ENCODE peak calls at places on chromosomes 1 and 21, in eight cellular contexts. One of them, this sample, is unnamed.

GRCh38 chr1:63980706-63981407 is 207.0 kb downstream of the ROR1 start:
- DNase-seq in fibroblast of lung: no peak
- DNase-seq in GM23338: no peak
- DNase-seq in brain microvascular endothelial cell: no peak
- DNase-seq in AG04450: no peak
- DNase-seq in CD8-positive, alpha-beta T cell: no peak
- DNase-seq in fibroblast of the aortic adventitia: no peak
- DNase-seq in tibial artery: no peak
- DNase-seq in this sample: no peak

GRCh38 chr1:220363196-220363831 is 91.1 kb upstream of the RAB3GAP2 start:
- DNase-seq in fibroblast of lung: peak
- DNase-seq in GM23338: no peak
- DNase-seq in brain microvascular endothelial cell: no peak
- DNase-seq in AG04450: no peak
- DNase-seq in CD8-positive, alpha-beta T cell: no peak
- DNase-seq in fibroblast of the aortic adventitia: no peak
- DNase-seq in tibial artery: no peak
- DNase-seq in this sample: no peak

GRCh38 chr1:236526079-236526478 is 2.3 kb downstream of the LGALS8 start:
- DNase-seq in fibroblast of lung: no peak
- DNase-seq in GM23338: no peak
- DNase-seq in brain microvascular endothelial cell: no peak
- DNase-seq in AG04450: no peak
- DNase-seq in CD8-positive, alpha-beta T cell: no peak
- DNase-seq in fibroblast of the aortic adventitia: no peak
- DNase-seq in tibial artery: no peak
- DNase-seq in this sample: no peak

GRCh38 chr1:24086466-24086865 is 25.5 kb downstream of the MYOM3 start:
- DNase-seq in fibroblast of lung: no peak
- DNase-seq in GM23338: no peak
- DNase-seq in brain microvascular endothelial cell: no peak
- DNase-seq in AG04450: no peak
- DNase-seq in CD8-positive, alpha-beta T cell: no peak
- DNase-seq in fibroblast of the aortic adventitia: no peak
- DNase-seq in tibial artery: no peak
- DNase-seq in this sample: no peak

GRCh38 chr1:36776949-36777348 is 257.4 kb downstream of the GRIK3 start:
- DNase-seq in fibroblast of lung: no peak
- DNase-seq in GM23338: no peak
- DNase-seq in brain microvascular endothelial cell: no peak
- DNase-seq in AG04450: no peak
- DNase-seq in CD8-positive, alpha-beta T cell: no peak
- DNase-seq in fibroblast of the aortic adventitia: no peak
- DNase-seq in tibial artery: no peak
- DNase-seq in this sample: no peak

GRCh38 chr1:39657923-39658485 is 13.9 kb downstream of the NT5C1A start:
- DNase-seq in fibroblast of lung: peak
- DNase-seq in GM23338: peak
- DNase-seq in brain microvascular endothelial cell: peak
- DNase-seq in AG04450: peak
- DNase-seq in CD8-positive, alpha-beta T cell: peak
- DNase-seq in fibroblast of the aortic adventitia: peak
- DNase-seq in tibial artery: peak
- DNase-seq in this sample: no peak

GRCh38 chr1:165369255-165369848 is 12.8 kb upstream of the LMX1A start:
- DNase-seq in fibroblast of lung: no peak
- DNase-seq in GM23338: peak
- DNase-seq in brain microvascular endothelial cell: peak
- DNase-seq in AG04450: no peak
- DNase-seq in CD8-positive, alpha-beta T cell: no peak
- DNase-seq in fibroblast of the aortic adventitia: peak
- DNase-seq in tibial artery: no peak
- DNase-seq in this sample: no peak

GRCh38 chr1:8589571-8589970 is 227.9 kb downstream of the RERE start:
- DNase-seq in fibroblast of lung: no peak
- DNase-seq in GM23338: no peak
- DNase-seq in brain microvascular endothelial cell: no peak
- DNase-seq in AG04450: no peak
- DNase-seq in CD8-positive, alpha-beta T cell: no peak
- DNase-seq in fibroblast of the aortic adventitia: no peak
- DNase-seq in tibial artery: no peak
- DNase-seq in this sample: no peak

GRCh38 chr1:78687914-78688313 is 38.3 kb downstream of the IFI44 start:
- DNase-seq in fibroblast of lung: peak
- DNase-seq in GM23338: no peak
- DNase-seq in brain microvascular endothelial cell: no peak
- DNase-seq in AG04450: no peak
- DNase-seq in CD8-positive, alpha-beta T cell: no peak
- DNase-seq in fibroblast of the aortic adventitia: peak
- DNase-seq in tibial artery: no peak
- DNase-seq in this sample: no peak

GRCh38 chr1:223887724-223888428 is 42.1 kb upstream of the TP53BP2 start:
- DNase-seq in fibroblast of lung: peak
- DNase-seq in GM23338: no peak
- DNase-seq in brain microvascular endothelial cell: peak
- DNase-seq in AG04450: peak
- DNase-seq in CD8-positive, alpha-beta T cell: no peak
- DNase-seq in fibroblast of the aortic adventitia: peak
- DNase-seq in tibial artery: peak
- DNase-seq in this sample: peak

GRCh38 chr21:35373998-35374397 is 324.9 kb upstream of the RUNX1 start:
- DNase-seq in fibroblast of lung: no peak
- DNase-seq in GM23338: no peak
- DNase-seq in brain microvascular endothelial cell: no peak
- DNase-seq in AG04450: no peak
- DNase-seq in CD8-positive, alpha-beta T cell: no peak
- DNase-seq in fibroblast of the aortic adventitia: no peak
- DNase-seq in tibial artery: no peak
- DNase-seq in this sample: no peak

GRCh38 chr1:31444725-31445448 is 31.9 kb downstream of the SERINC2 start:
- DNase-seq in fibroblast of lung: no peak
- DNase-seq in GM23338: no peak
- DNase-seq in brain microvascular endothelial cell: no peak
- DNase-seq in AG04450: no peak
- DNase-seq in CD8-positive, alpha-beta T cell: no peak
- DNase-seq in fibroblast of the aortic adventitia: no peak
- DNase-seq in tibial artery: no peak
- DNase-seq in this sample: no peak

GRCh38 chr1:205907794-205908193 is 35.5 kb downstream of the SLC26A9 start:
- DNase-seq in fibroblast of lung: no peak
- DNase-seq in GM23338: peak
- DNase-seq in brain microvascular endothelial cell: peak
- DNase-seq in AG04450: no peak
- DNase-seq in CD8-positive, alpha-beta T cell: no peak
- DNase-seq in fibroblast of the aortic adventitia: peak
- DNase-seq in tibial artery: no peak
- DNase-seq in this sample: no peak

GRCh38 chr1:201025571-201026002 is 2.1 kb upstream of the KIF21B start:
- DNase-seq in fibroblast of lung: peak
- DNase-seq in GM23338: peak
- DNase-seq in brain microvascular endothelial cell: peak
- DNase-seq in AG04450: no peak
- DNase-seq in CD8-positive, alpha-beta T cell: no peak
- DNase-seq in fibroblast of the aortic adventitia: no peak
- DNase-seq in tibial artery: no peak
- DNase-seq in this sample: no peak

GRCh38 chr1:3547055-3548005 is 64.0 kb downstream of the MEGF6 start:
- DNase-seq in fibroblast of lung: no peak
- DNase-seq in GM23338: no peak
- DNase-seq in brain microvascular endothelial cell: no peak
- DNase-seq in AG04450: no peak
- DNase-seq in CD8-positive, alpha-beta T cell: no peak
- DNase-seq in fibroblast of the aortic adventitia: no peak
- DNase-seq in tibial artery: peak
- DNase-seq in this sample: no peak

GRCh38 chr21:35027558-35028450 is 21.3 kb downstream of the RUNX1 start:
- DNase-seq in fibroblast of lung: no peak
- DNase-seq in GM23338: peak
- DNase-seq in brain microvascular endothelial cell: no peak
- DNase-seq in AG04450: no peak
- DNase-seq in CD8-positive, alpha-beta T cell: no peak
- DNase-seq in fibroblast of the aortic adventitia: no peak
- DNase-seq in tibial artery: no peak
- DNase-seq in this sample: no peak

GRCh38 chr1:147551036-147551435 is 9.7 kb downstream of the BCL9 start:
- DNase-seq in fibroblast of lung: no peak
- DNase-seq in GM23338: no peak
- DNase-seq in brain microvascular endothelial cell: no peak
- DNase-seq in AG04450: no peak
- DNase-seq in CD8-positive, alpha-beta T cell: no peak
- DNase-seq in fibroblast of the aortic adventitia: no peak
- DNase-seq in tibial artery: no peak
- DNase-seq in this sample: no peak
- TF ChIP-seq CTCF in fibroblast of lung: no peak
- TF ChIP-seq CTCF in GM23338: no peak
- TF ChIP-seq CTCF in brain microvascular endothelial cell: no peak
- TF ChIP-seq CTCF in AG04450: no peak
- TF ChIP-seq CTCF in CD8-positive, alpha-beta T cell: no peak
- TF ChIP-seq CTCF in fibroblast of the aortic adventitia: no peak
- TF ChIP-seq CTCF in tibial artery: no peak
- TF ChIP-seq CTCF in this sample: no peak

GRCh38 chr1:227942021-227942715 is 5.6 kb downstream of the WNT9A start:
- DNase-seq in fibroblast of lung: no peak
- DNase-seq in GM23338: peak
- DNase-seq in brain microvascular endothelial cell: no peak
- DNase-seq in AG04450: no peak
- DNase-seq in CD8-positive, alpha-beta T cell: no peak
- DNase-seq in fibroblast of the aortic adventitia: no peak
- DNase-seq in tibial artery: peak
- DNase-seq in this sample: no peak

GRCh38 chr1:227944066-227944930 is 3.4 kb downstream of the WNT9A start:
- DNase-seq in fibroblast of lung: peak
- DNase-seq in GM23338: no peak
- DNase-seq in brain microvascular endothelial cell: no peak
- DNase-seq in AG04450: no peak
- DNase-seq in CD8-positive, alpha-beta T cell: no peak
- DNase-seq in fibroblast of the aortic adventitia: peak
- DNase-seq in tibial artery: peak
- DNase-seq in this sample: no peak

GRCh38 chr1:227943354-227943753 is 4.4 kb downstream of the WNT9A start:
- DNase-seq in fibroblast of lung: no peak
- DNase-seq in GM23338: no peak
- DNase-seq in brain microvascular endothelial cell: no peak
- DNase-seq in AG04450: no peak
- DNase-seq in CD8-positive, alpha-beta T cell: no peak
- DNase-seq in fibroblast of the aortic adventitia: no peak
- DNase-seq in tibial artery: no peak
- DNase-seq in this sample: no peak

GRCh38 chr1:227941509-227942020 is 6.2 kb downstream of the WNT9A start:
- DNase-seq in fibroblast of lung: no peak
- DNase-seq in GM23338: peak
- DNase-seq in brain microvascular endothelial cell: no peak
- DNase-seq in AG04450: no peak
- DNase-seq in CD8-positive, alpha-beta T cell: no peak
- DNase-seq in fibroblast of the aortic adventitia: no peak
- DNase-seq in tibial artery: peak
- DNase-seq in this sample: no peak

DNA sequence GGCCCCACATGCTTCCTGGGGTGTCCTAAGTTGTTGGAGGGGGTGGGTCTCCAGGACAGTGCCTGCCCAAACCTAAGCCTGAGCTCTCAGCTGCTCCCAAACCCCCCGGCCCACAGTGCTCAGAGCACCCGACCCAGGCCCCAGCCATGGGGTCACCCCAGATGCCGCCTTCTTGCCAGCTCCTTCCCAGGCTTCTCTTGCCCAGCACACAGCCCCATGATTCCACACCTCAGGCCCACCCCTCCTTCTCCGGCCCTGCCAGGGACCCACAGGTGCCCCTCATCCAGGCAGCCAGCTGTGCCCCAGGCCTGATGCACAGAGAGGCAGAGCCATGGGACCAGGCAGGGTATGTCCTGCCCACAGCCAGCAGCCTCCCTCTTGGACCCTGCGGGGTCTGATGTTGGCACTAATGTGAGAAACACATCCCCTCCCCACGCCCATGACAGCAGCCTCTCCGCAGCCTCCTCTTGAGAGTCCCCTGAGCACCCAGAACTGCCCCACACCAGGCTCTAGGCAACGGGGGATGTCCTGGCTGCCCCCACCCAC is 4.9 kb downstream of the WNT9A start:
- DNase-seq in fibroblast of lung: no peak
- DNase-seq in GM23338: no peak
- DNase-seq in brain microvascular endothelial cell: no peak
- DNase-seq in AG04450: no peak
- DNase-seq in CD8-positive, alpha-beta T cell: no peak
- DNase-seq in fibroblast of the aortic adventitia: no peak
- DNase-seq in tibial artery: peak
- DNase-seq in this sample: no peak
- H3K4me3 ChIP-seq in fibroblast of lung: no peak
- H3K4me3 ChIP-seq in GM23338: no peak
- H3K4me3 ChIP-seq in brain microvascular endothelial cell: no peak
- H3K4me3 ChIP-seq in AG04450: no peak
- H3K4me3 ChIP-seq in CD8-positive, alpha-beta T cell: no peak
- H3K4me3 ChIP-seq in fibroblast of the aortic adventitia: no peak
- H3K4me3 ChIP-seq in tibial artery: no peak
- H3K4me3 ChIP-seq in this sample: no peak

GRCh38 chr1:28369518-28370219 is at the start of gene PHACTR4:
- DNase-seq in fibroblast of lung: peak
- DNase-seq in GM23338: peak
- DNase-seq in brain microvascular endothelial cell: peak
- DNase-seq in AG04450: peak
- DNase-seq in CD8-positive, alpha-beta T cell: peak
- DNase-seq in fibroblast of the aortic adventitia: peak
- DNase-seq in tibial artery: peak
- DNase-seq in this sample: no peak

GRCh38 chr1:28364888-28365287 is 4.7 kb upstream of the PHACTR4 start:
- DNase-seq in fibroblast of lung: no peak
- DNase-seq in GM23338: no peak
- DNase-seq in brain microvascular endothelial cell: no peak
- DNase-seq in AG04450: no peak
- DNase-seq in CD8-positive, alpha-beta T cell: no peak
- DNase-seq in fibroblast of the aortic adventitia: no peak
- DNase-seq in tibial artery: peak
- DNase-seq in this sample: no peak

GRCh38 chr1:28369225-28369517 is 369 bp upstream of the PHACTR4 start:
- DNase-seq in fibroblast of lung: no peak
- DNase-seq in GM23338: no peak
- DNase-seq in brain microvascular endothelial cell: no peak
- DNase-seq in AG04450: no peak
- DNase-seq in CD8-positive, alpha-beta T cell: no peak
- DNase-seq in fibroblast of the aortic adventitia: no peak
- DNase-seq in tibial artery: no peak
- DNase-seq in this sample: no peak

GRCh38 chr1:28370220-28371010 is 875 bp downstream of the PHACTR4 start:
- DNase-seq in fibroblast of lung: peak
- DNase-seq in GM23338: peak
- DNase-seq in brain microvascular endothelial cell: peak
- DNase-seq in AG04450: no peak
- DNase-seq in CD8-positive, alpha-beta T cell: no peak
- DNase-seq in fibroblast of the aortic adventitia: peak
- DNase-seq in tibial artery: peak
- DNase-seq in this sample: no peak

GRCh38 chr1:28365864-28366263 is 3.7 kb upstream of the PHACTR4 start:
- DNase-seq in fibroblast of lung: no peak
- DNase-seq in GM23338: no peak
- DNase-seq in brain microvascular endothelial cell: no peak
- DNase-seq in AG04450: no peak
- DNase-seq in CD8-positive, alpha-beta T cell: no peak
- DNase-seq in fibroblast of the aortic adventitia: no peak
- DNase-seq in tibial artery: peak
- DNase-seq in this sample: no peak
- TF ChIP-seq CTCF in fibroblast of lung: no peak
- TF ChIP-seq CTCF in GM23338: no peak
- TF ChIP-seq CTCF in brain microvascular endothelial cell: no peak
- TF ChIP-seq CTCF in AG04450: no peak
- TF ChIP-seq CTCF in CD8-positive, alpha-beta T cell: no peak
- TF ChIP-seq CTCF in fibroblast of the aortic adventitia: no peak
- TF ChIP-seq CTCF in tibial artery: no peak
- TF ChIP-seq CTCF in this sample: no peak

GRCh38 chr1:246567258-246568235 is 1.3 kb downstream of the CNST start:
- DNase-seq in fibroblast of lung: peak
- DNase-seq in GM23338: peak
- DNase-seq in brain microvascular endothelial cell: peak
- DNase-seq in AG04450: peak
- DNase-seq in CD8-positive, alpha-beta T cell: no peak
- DNase-seq in fibroblast of the aortic adventitia: peak
- DNase-seq in tibial artery: no peak
- DNase-seq in this sample: peak
- H3K4me3 ChIP-seq in fibroblast of lung: peak
- H3K4me3 ChIP-seq in GM23338: peak
- H3K4me3 ChIP-seq in brain microvascular endothelial cell: peak
- H3K4me3 ChIP-seq in AG04450: peak
- H3K4me3 ChIP-seq in CD8-positive, alpha-beta T cell: peak
- H3K4me3 ChIP-seq in fibroblast of the aortic adventitia: peak
- H3K4me3 ChIP-seq in tibial artery: peak
- H3K4me3 ChIP-seq in this sample: peak

This sample was measured in AG04449.